ENCODE peak calls at places on chromosomes 16 and 17, in four cellular contexts. B is tibial artery, J is heart left ventricle, E is cardiac fibroblast. U is an unnamed sample.

GRCh38 chr17:82859431-82860403 is 19.9 kb upstream of the ZNF750 start:
- DNase-seq in B (peak), E (peak), J (no peak), U (no peak)

GRCh38 chr17:42670199-42670924 is 6.4 kb downstream of the PLEKHH3 start:
- DNase-seq in B (no peak), J (no peak), E (no peak), U (no peak)

GRCh38 chr17:21275579-21276339 is 8.8 kb upstream of the MAP2K3 start:
- DNase-seq in B (peak), J (peak), E (peak), U (peak)

GRCh38 chr17:80422276-80422675 is 7.3 kb downstream of the ENDOV start:
- DNase-seq in J (no peak), B (no peak), E (no peak), U (no peak)

GRCh38 chr16:80719573-80719972 is 84.8 kb downstream of the CDYL2 start:
- DNase-seq in B (no peak), J (no peak), E (no peak), U (no peak)

GRCh38 chr17:58595194-58595792 is 80.9 kb upstream of the MTMR4 start:
- DNase-seq in E (no peak), J (no peak), B (no peak), U (no peak)

GRCh38 chr16:17301184-17301583 is 169.6 kb downstream of the XYLT1 start:
- DNase-seq in B (no peak), E (no peak), J (no peak), U (no peak)

GRCh38 chr17:42051645-42052044 is 1.2 kb upstream of the C17orf113 start:
- DNase-seq in J (no peak), B (no peak), E (no peak), U (no peak)

GRCh38 chr17:68533887-68534700 is 21.9 kb downstream of the PRKAR1A start:
- DNase-seq in J (no peak), B (no peak), E (peak), U (no peak)

GRCh38 chr16:369866-370436 is 387 bp downstream of the MRPL28 start:
- DNase-seq in E (peak), B (no peak), J (no peak), U (no peak)
- H3K4me3 ChIP-seq in E (peak), B (peak), J (peak), U (peak)

GRCh38 chr16:49593423-49594040 is 219.9 kb downstream of the C16orf78 start:
- DNase-seq in B (peak), E (no peak), J (no peak), U (no peak)
- TF ChIP-seq CTCF in B (no peak), E (no peak), J (no peak), U (no peak)

DNA sequence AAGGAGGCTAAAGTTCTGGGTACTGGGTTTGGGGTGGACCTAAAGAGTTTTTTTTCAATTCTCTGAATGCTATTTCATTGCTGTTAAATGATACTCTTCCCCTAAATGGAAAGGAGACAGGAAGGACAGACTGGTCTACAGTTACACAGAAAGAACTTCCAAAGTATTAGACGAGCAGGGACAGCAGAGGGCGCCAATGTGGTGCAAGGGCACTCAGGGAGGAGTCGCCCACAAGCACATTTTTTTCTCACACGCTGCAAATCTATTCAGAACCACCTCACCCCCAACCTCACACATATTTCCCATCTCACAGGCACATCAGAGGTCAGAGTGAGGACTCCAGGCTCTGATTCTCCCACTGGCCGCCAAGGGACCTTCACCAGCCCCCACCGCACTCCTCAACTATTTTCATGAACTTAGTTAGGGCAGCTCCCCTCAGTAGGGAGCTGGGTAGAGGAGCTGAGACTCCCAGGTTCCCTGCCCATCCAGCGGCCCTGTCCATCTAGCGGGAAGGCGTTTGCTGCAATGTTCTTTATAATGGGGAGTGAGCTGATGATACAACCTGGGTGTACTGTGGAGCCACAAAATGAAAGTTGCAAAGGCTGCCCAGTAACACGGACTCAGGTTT is 6.8 kb upstream of the CA4 start:
- DNase-seq in E (peak), J (peak), B (peak), U (peak)
- H3K4me3 ChIP-seq in E (no peak), J (peak), B (no peak), U (no peak)

DNA sequence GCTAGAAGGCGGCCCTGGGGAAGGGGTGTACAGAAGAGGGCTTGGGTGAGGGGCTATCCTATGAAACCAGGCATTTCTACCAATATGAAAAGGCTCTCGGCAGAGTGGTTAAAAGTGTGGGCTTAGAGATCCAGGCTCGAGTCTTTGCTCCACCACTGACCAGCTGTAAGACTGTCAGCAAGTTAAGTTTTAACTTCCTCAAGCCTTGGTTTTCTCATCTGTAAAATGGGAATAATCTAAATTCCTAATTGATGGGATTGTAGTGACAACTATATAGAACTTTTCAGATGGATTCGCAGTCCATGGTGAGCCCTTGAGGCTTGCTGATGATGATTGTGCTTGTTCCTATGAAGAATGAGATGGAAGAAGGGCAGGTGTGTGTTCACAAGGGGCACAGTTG is 50.6 kb upstream of the NDRG4 start:
- DNase-seq in J (no peak), E (no peak), B (no peak), U (no peak)
- TF ChIP-seq CTCF in J (no peak), E (no peak), B (no peak), U (no peak)

U was measured in dorsolateral prefrontal cortex.